ENCODE peak calls at places on chromosomes 6 and 20, in four cellular contexts. P is OCI-M1, Q is DMS153, A is T-cell. Y is an unnamed sample.

GRCh38 chr6:136959471-136959891 is 37.4 kb downstream of the SLC35D3 start:
- DNase-seq in P (peak; percentile 57), Q (peak; percentile 96), A (no peak), Y (no peak)

GRCh38 chr20:10618611-10619245 is 55.1 kb downstream of the JAG1 start:
- DNase-seq in P (no peak), A (no peak), Q (no peak), Y (no peak)

GRCh38 chr6:138728672-138729071 is 44.9 kb upstream of the CCDC28A start:
- DNase-seq in P (peak; percentile 44), A (no peak), Q (no peak), Y (no peak)

GRCh38 chr20:37727247-37727956 is 33.6 kb downstream of the CTNNBL1 start:
- DNase-seq in A (no peak), P (no peak), Q (no peak), Y (no peak)

GRCh38 chr6:34338811-34339210 is 53.7 kb downstream of the NUDT3 start:
- DNase-seq in Q (no peak), A (no peak), P (peak; percentile 46), Y (no peak)

GRCh38 chr6:28725890-28726348 is 197.9 kb downstream of the TRIM27 start:
- DNase-seq in P (peak; percentile 92), A (no peak), Q (no peak), Y (no peak)

GRCh38 chr6:90460067-90460466 is 126.8 kb downstream of the MAP3K7 start:
- DNase-seq in P (no peak), A (no peak), Q (no peak), Y (no peak)

GRCh38 chr6:43724914-43725642 is 37.5 kb upstream of the MRPS18A start:
- DNase-seq in Q (peak; percentile 88), P (peak; percentile 100), A (peak; percentile 81), Y (peak; percentile 59)

GRCh38 chr6:34791164-34791841 is 580 bp upstream of the BLTP3A start:
- DNase-seq in Q (no peak), A (no peak), P (peak; percentile 90), Y (no peak)

GRCh38 chr6:43703512-43704429 is 16.2 kb upstream of the MRPS18A start:
- DNase-seq in Q (peak; percentile 33), P (no peak), A (no peak), Y (no peak)